ENCODE peak calls at places on chromosomes 12 and 14, in seven cellular contexts. A is mesendoderm; M is HepG2; J is H54; Y is activated CD8-positive, alpha-beta memory T cell treated with anti-CD3 and anti-CD28 coated beads, Interleukin-2, amount 10 ng/mL, durations not matched to agents 7 days and 5 days; R is RWPE1; F is activated T-cell treated with anti-CD3 and anti-CD28 coated beads, Interleukin-2, amount 50 U/mL, for 1 hour. T is an unnamed sample.

GRCh38 chr14:93741556-93742210 is 46.6 kb downstream of the PRIMA1 start:
- DNase-seq in A (no peak), M (no peak), J (no peak), Y (no peak), R (no peak), F (no peak), T (no peak)

GRCh38 chr14:95233702-95234241 is 76.4 kb upstream of the DICER1 start:
- DNase-seq in A (no peak), M (no peak), J (no peak), Y (no peak), R (no peak), F (no peak), T (no peak)

GRCh38 chr12:124174406-124174805 is 120.5 kb upstream of the RFLNA start:
- DNase-seq in A (no peak), M (no peak), J (peak; percentile 45), Y (no peak), R (no peak), F (no peak), T (no peak)

GRCh38 chr12:69101505-69101904 is 137.9 kb upstream of the CPSF6 start:
- DNase-seq in A (no peak), M (peak; percentile 49), J (no peak), Y (no peak), R (no peak), F (no peak), T (no peak)

GRCh38 chr14:102209224-102209966 is 69.7 kb downstream of the WDR20 start:
- DNase-seq in A (peak; percentile 75), M (peak; percentile 58), J (no peak), Y (no peak), R (peak; percentile 11), F (no peak), T (peak; percentile 21)

GRCh38 chr12:66388512-66388911 is 86.2 kb downstream of the HELB start:
- DNase-seq in A (no peak), M (no peak), J (no peak), Y (no peak), R (no peak), F (no peak), T (no peak)

GRCh38 chr14:54974773-54975414 is 52.0 kb downstream of the WDHD1 start:
- DNase-seq in A (no peak), M (no peak), J (no peak), Y (no peak), R (no peak), F (no peak), T (no peak)

GRCh38 chr12:77494306-77494705 is 336.4 kb upstream of the NAV3 start:
- DNase-seq in A (no peak), M (no peak), J (no peak), Y (no peak), R (no peak), F (no peak), T (no peak)

T was measured in kidney epithelial cell.